ENCODE peak calls at places on chromosomes 13 and 19, in six cellular contexts. One of them, this sample, is unnamed.

GRCh38 chr13:73952683-73953082 is 181.5 kb downstream of the KLF12 start:
- DNase-seq in astrocyte: peak
- DNase-seq in adrenal gland: no peak
- DNase-seq in lower lobe of right lung: no peak
- DNase-seq in ascending aorta: no peak
- DNase-seq in fibroblast of mammary gland: peak
- DNase-seq in this sample: no peak

GRCh38 chr19:55088021-55088451 is 12.4 kb downstream of the EPS8L1 start:
- DNase-seq in astrocyte: no peak
- DNase-seq in ascending aorta: no peak
- DNase-seq in lower lobe of right lung: no peak
- DNase-seq in fibroblast of mammary gland: no peak
- DNase-seq in adrenal gland: no peak
- DNase-seq in this sample: no peak

GRCh38 chr19:41299046-41299754 is 10.8 kb upstream of the CCDC97 start:
- DNase-seq in fibroblast of mammary gland: no peak
- DNase-seq in ascending aorta: no peak
- DNase-seq in lower lobe of right lung: peak
- DNase-seq in astrocyte: no peak
- DNase-seq in adrenal gland: no peak
- DNase-seq in this sample: no peak

GRCh38 chr13:53028063-53028462 is 550 bp upstream of the OLFM4 start:
- DNase-seq in fibroblast of mammary gland: no peak
- DNase-seq in adrenal gland: no peak
- DNase-seq in ascending aorta: no peak
- DNase-seq in lower lobe of right lung: no peak
- DNase-seq in astrocyte: no peak
- DNase-seq in this sample: no peak

GRCh38 chr13:88919970-88920628 is 1248.9 kb downstream of the SLITRK5 start:
- DNase-seq in lower lobe of right lung: no peak
- DNase-seq in fibroblast of mammary gland: no peak
- DNase-seq in ascending aorta: no peak
- DNase-seq in adrenal gland: no peak
- DNase-seq in astrocyte: no peak
- DNase-seq in this sample: no peak

GRCh38 chr19:29622191-29623070 is 16.3 kb downstream of the POP4 start:
- DNase-seq in ascending aorta: no peak
- DNase-seq in fibroblast of mammary gland: no peak
- DNase-seq in astrocyte: no peak
- DNase-seq in lower lobe of right lung: no peak
- DNase-seq in adrenal gland: no peak
- DNase-seq in this sample: peak

GRCh38 chr19:1811942-1812425 is at the start of gene ATP8B3:
- DNase-seq in ascending aorta: no peak
- DNase-seq in adrenal gland: no peak
- DNase-seq in astrocyte: no peak
- DNase-seq in fibroblast of mammary gland: no peak
- DNase-seq in lower lobe of right lung: no peak
- DNase-seq in this sample: no peak

GRCh38 chr13:77544365-77544764 is 8.9 kb downstream of the SCEL start:
- DNase-seq in lower lobe of right lung: no peak
- DNase-seq in astrocyte: peak
- DNase-seq in ascending aorta: no peak
- DNase-seq in fibroblast of mammary gland: peak
- DNase-seq in adrenal gland: peak
- DNase-seq in this sample: peak

GRCh38 chr13:112995395-112996091 is 26.5 kb downstream of the MCF2L start:
- DNase-seq in ascending aorta: no peak
- DNase-seq in fibroblast of mammary gland: no peak
- DNase-seq in astrocyte: no peak
- DNase-seq in adrenal gland: no peak
- DNase-seq in lower lobe of right lung: no peak
- DNase-seq in this sample: no peak
- H3K4me3 ChIP-seq in ascending aorta: no peak
- H3K4me3 ChIP-seq in fibroblast of mammary gland: no peak
- H3K4me3 ChIP-seq in astrocyte: no peak
- H3K4me3 ChIP-seq in adrenal gland: no peak
- H3K4me3 ChIP-seq in lower lobe of right lung: no peak
- H3K4me3 ChIP-seq in this sample: no peak

GRCh38 chr13:94800423-94800822 is 88.1 kb upstream of the SOX21 start:
- DNase-seq in fibroblast of mammary gland: no peak
- DNase-seq in lower lobe of right lung: no peak
- DNase-seq in ascending aorta: no peak
- DNase-seq in adrenal gland: no peak
- DNase-seq in astrocyte: no peak
- DNase-seq in this sample: no peak
- TF ChIP-seq CTCF in fibroblast of mammary gland: no peak
- TF ChIP-seq CTCF in lower lobe of right lung: no peak
- TF ChIP-seq CTCF in ascending aorta: no peak
- TF ChIP-seq CTCF in adrenal gland: no peak
- TF ChIP-seq CTCF in astrocyte: no peak
- TF ChIP-seq CTCF in this sample: no peak

DNA sequence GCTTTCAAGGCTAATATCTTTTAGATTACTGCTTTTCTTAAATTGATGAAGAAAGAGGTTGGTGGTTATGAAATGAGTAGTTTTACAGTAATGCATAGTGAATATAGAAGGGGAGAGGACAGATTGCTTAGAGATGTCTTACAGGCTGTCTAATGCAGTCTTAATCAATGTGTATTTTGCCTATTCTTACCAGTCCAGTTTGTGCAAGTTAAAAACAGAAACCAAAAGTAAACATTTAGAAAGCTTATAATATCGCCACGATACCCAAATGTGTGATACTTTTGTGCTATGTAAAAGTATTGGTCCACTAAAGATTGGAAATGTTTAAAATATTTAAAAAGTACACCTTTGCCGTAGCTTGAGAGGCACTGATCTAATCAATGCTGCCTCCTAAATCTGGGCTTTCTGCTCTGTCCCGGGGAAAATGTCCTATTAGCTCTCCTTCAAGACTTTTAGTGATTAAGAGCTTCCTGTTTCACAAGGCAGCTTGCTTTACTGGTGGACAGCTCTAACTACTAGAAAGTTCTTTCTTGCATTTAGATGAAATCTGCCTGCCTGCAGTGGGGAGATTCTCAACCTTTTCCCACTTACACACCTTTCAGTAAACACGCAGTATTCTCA is 64.7 kb downstream of the DNAJC15 start:
- DNase-seq in astrocyte: no peak
- DNase-seq in fibroblast of mammary gland: peak
- DNase-seq in ascending aorta: no peak
- DNase-seq in lower lobe of right lung: no peak
- DNase-seq in adrenal gland: peak
- DNase-seq in this sample: peak
- H3K4me3 ChIP-seq in astrocyte: no peak
- H3K4me3 ChIP-seq in fibroblast of mammary gland: no peak
- H3K4me3 ChIP-seq in ascending aorta: peak
- H3K4me3 ChIP-seq in lower lobe of right lung: peak
- H3K4me3 ChIP-seq in adrenal gland: no peak
- H3K4me3 ChIP-seq in this sample: no peak

DNA sequence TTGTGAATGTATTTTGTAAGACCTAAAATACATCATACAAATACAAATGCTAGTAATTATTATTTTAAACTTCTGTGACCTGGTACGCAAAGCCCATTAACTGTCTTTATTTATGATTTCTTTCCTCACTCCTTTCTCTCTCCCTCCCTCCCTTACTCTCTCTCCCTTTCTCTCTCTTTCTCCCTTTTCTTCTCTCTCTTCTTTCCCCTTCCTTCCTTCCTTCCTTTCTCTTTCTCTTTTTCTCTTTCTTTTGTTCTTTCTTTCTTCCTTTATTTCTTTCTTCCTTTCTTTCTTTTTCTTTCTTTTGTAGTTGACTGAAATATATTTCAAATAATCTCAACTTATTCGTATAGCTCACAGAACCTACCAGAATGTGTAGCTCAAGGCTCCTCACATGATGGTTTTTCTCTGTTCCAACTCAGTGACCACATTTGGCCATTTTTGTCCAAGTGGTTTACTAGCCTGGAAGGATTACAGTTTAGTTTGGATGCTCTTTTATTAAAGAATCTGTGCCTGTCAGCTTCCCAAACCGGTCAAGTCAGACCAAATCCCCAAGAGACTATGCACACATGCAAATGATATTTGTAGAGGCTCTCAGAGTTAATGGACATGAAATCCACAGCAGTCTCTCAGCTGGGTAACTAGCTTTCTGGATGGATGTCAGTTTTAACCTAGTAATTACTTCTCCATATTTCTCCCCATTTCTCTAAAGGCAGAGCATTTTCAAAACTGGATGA is 71.7 kb downstream of the POSTN start:
- DNase-seq in adrenal gland: no peak
- DNase-seq in ascending aorta: no peak
- DNase-seq in astrocyte: peak
- DNase-seq in fibroblast of mammary gland: peak
- DNase-seq in lower lobe of right lung: no peak
- DNase-seq in this sample: peak
- TF ChIP-seq CTCF in adrenal gland: no peak
- TF ChIP-seq CTCF in ascending aorta: no peak
- TF ChIP-seq CTCF in astrocyte: no peak
- TF ChIP-seq CTCF in fibroblast of mammary gland: no peak
- TF ChIP-seq CTCF in lower lobe of right lung: no peak
- TF ChIP-seq CTCF in this sample: no peak

DNA sequence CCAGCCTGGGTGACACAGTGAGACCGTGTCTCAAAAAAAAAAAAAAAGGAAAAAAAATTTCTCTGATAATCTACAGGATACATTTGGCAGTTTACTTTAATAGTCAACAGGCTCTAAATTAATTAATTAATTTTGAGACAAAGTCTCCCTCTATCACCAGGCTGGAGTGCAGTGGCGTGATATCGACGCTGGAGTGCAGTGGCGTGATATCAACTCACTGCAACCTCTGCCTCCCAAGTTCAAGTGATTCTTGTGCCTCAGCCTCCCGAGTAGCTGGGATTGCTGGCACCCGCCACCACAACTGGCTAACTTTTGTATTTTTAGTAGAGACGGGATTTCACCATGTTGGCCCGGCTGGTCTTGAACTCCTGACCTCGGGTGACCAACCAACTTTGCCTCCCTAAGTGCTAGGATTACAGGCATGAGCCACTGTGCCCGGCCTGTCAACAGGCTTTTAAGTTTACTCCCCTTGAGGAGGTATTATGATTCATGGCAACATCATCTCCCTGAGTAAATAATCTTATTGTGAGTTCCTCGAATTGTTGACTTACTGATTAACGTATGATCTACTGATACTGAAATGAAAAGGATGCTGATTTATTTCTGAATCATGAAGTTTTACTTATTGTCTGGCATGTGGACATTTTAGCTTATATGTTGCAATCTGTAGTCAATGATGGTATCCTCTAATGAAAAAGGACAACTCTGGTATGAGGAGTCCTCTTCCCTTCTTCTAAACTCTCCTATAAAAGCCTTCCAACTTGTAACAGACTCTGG is 21.3 kb upstream of the MTRF1 start:
- DNase-seq in astrocyte: peak
- DNase-seq in ascending aorta: no peak
- DNase-seq in adrenal gland: no peak
- DNase-seq in lower lobe of right lung: no peak
- DNase-seq in fibroblast of mammary gland: peak
- DNase-seq in this sample: peak
- H3K4me3 ChIP-seq in astrocyte: no peak
- H3K4me3 ChIP-seq in ascending aorta: no peak
- H3K4me3 ChIP-seq in adrenal gland: no peak
- H3K4me3 ChIP-seq in lower lobe of right lung: no peak
- H3K4me3 ChIP-seq in fibroblast of mammary gland: no peak
- H3K4me3 ChIP-seq in this sample: no peak

GRCh38 chr19:23437901-23438300 is 42.6 kb upstream of the ZNF91 start:
- DNase-seq in lower lobe of right lung: no peak
- DNase-seq in adrenal gland: no peak
- DNase-seq in fibroblast of mammary gland: no peak
- DNase-seq in ascending aorta: no peak
- DNase-seq in astrocyte: no peak
- DNase-seq in this sample: no peak

GRCh38 chr19:23440791-23441190 is 45.5 kb upstream of the ZNF91 start:
- DNase-seq in fibroblast of mammary gland: no peak
- DNase-seq in astrocyte: no peak
- DNase-seq in ascending aorta: no peak
- DNase-seq in lower lobe of right lung: no peak
- DNase-seq in adrenal gland: no peak
- DNase-seq in this sample: no peak

GRCh38 chr19:23440207-23440606 is 44.9 kb upstream of the ZNF91 start:
- DNase-seq in lower lobe of right lung: no peak
- DNase-seq in astrocyte: no peak
- DNase-seq in adrenal gland: no peak
- DNase-seq in ascending aorta: no peak
- DNase-seq in fibroblast of mammary gland: no peak
- DNase-seq in this sample: no peak

GRCh38 chr19:23436944-23437343 is 41.7 kb upstream of the ZNF91 start:
- DNase-seq in lower lobe of right lung: no peak
- DNase-seq in ascending aorta: no peak
- DNase-seq in astrocyte: no peak
- DNase-seq in fibroblast of mammary gland: peak
- DNase-seq in adrenal gland: no peak
- DNase-seq in this sample: no peak

DNA sequence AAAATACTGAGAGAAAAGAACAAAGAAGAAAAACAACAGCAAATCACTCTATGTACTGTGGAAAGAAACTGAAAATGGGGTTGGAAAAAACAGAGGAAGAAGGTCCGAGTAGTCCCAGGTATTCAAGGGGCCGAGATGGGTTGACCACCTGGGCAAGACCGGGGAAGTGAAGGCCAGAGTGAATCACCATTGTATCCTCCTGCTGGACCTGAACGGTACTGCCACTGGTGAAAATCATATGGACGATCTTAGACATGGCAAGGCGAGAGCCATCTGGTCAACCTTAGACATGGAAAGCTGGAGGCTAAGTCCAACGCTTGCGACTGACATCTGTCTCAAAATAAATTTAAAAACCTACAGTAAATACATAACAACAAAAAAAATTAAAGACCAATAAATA is 44.4 kb upstream of the ZNF91 start:
- DNase-seq in lower lobe of right lung: no peak
- DNase-seq in ascending aorta: no peak
- DNase-seq in adrenal gland: no peak
- DNase-seq in fibroblast of mammary gland: peak
- DNase-seq in astrocyte: no peak
- DNase-seq in this sample: no peak
- TF ChIP-seq CTCF in lower lobe of right lung: no peak
- TF ChIP-seq CTCF in ascending aorta: no peak
- TF ChIP-seq CTCF in adrenal gland: no peak
- TF ChIP-seq CTCF in fibroblast of mammary gland: peak
- TF ChIP-seq CTCF in astrocyte: no peak
- TF ChIP-seq CTCF in this sample: peak

DNA sequence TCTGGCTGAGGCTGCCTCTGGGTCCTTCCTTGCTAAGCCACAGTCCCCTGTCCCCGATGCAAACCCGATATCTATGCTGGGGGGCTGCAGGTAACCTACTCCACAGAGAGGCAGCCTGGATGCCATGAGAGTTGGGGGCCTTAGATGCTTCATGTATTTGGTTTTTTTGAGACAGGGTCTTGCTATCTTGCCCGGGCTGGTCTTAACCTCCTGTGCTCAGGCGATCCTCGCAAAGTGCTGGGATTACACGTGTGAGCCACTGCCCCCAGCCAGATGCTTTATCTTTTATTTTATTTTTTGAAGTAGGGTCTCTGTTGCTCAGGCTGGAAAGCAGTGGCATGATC is 1.5 kb downstream of the ATCAY start:
- DNase-seq in fibroblast of mammary gland: no peak
- DNase-seq in lower lobe of right lung: no peak
- DNase-seq in astrocyte: no peak
- DNase-seq in adrenal gland: no peak
- DNase-seq in ascending aorta: no peak
- DNase-seq in this sample: no peak
- H3K4me3 ChIP-seq in fibroblast of mammary gland: no peak
- H3K4me3 ChIP-seq in lower lobe of right lung: no peak
- H3K4me3 ChIP-seq in astrocyte: no peak
- H3K4me3 ChIP-seq in adrenal gland: no peak
- H3K4me3 ChIP-seq in ascending aorta: no peak
- H3K4me3 ChIP-seq in this sample: no peak